ENCODE peak calls at places on chromosomes 16 and 17, in seven cellular contexts. One of them, this sample, is unnamed.

GRCh38 chr17:81394377-81394747 is 895 bp upstream of the BAHCC1 start:
- DNase-seq in GM13976: no peak
- DNase-seq in Kasumi-1: peak; percentile 68
- DNase-seq in PC-9: no peak
- DNase-seq in tibial artery: no peak
- DNase-seq in NCI-H2081: no peak
- DNase-seq in cardiac muscle cell: no peak
- DNase-seq in this sample: no peak

GRCh38 chr16:12366313-12366712 is 389.8 kb downstream of the SNX29 start:
- DNase-seq in PC-9: no peak
- DNase-seq in NCI-H2081: no peak
- DNase-seq in GM13976: no peak
- DNase-seq in tibial artery: no peak
- DNase-seq in Kasumi-1: no peak
- DNase-seq in cardiac muscle cell: no peak
- DNase-seq in this sample: no peak

GRCh38 chr17:83079340-83079747 is at the start of gene METRNL:
- DNase-seq in Kasumi-1: peak; percentile 60
- DNase-seq in tibial artery: peak; percentile 72
- DNase-seq in cardiac muscle cell: peak; percentile 79
- DNase-seq in PC-9: peak; percentile 74
- DNase-seq in GM13976: peak; percentile 97
- DNase-seq in NCI-H2081: no peak
- DNase-seq in this sample: peak; percentile 66

GRCh38 chr16:74758801-74759200 is 15.8 kb downstream of the FA2H start:
- DNase-seq in tibial artery: no peak
- DNase-seq in cardiac muscle cell: no peak
- DNase-seq in Kasumi-1: no peak
- DNase-seq in PC-9: no peak
- DNase-seq in NCI-H2081: no peak
- DNase-seq in GM13976: no peak
- DNase-seq in this sample: no peak

GRCh38 chr17:12637015-12637414 is 28.7 kb upstream of the MYOCD start:
- DNase-seq in Kasumi-1: no peak
- DNase-seq in GM13976: no peak
- DNase-seq in NCI-H2081: no peak
- DNase-seq in PC-9: no peak
- DNase-seq in cardiac muscle cell: peak; percentile 87
- DNase-seq in tibial artery: no peak
- DNase-seq in this sample: no peak

GRCh38 chr17:40827746-40828453 is 5.5 kb upstream of the KRT10 start:
- DNase-seq in Kasumi-1: no peak
- DNase-seq in tibial artery: peak; percentile 43
- DNase-seq in cardiac muscle cell: peak; percentile 35
- DNase-seq in PC-9: no peak
- DNase-seq in GM13976: no peak
- DNase-seq in NCI-H2081: no peak
- DNase-seq in this sample: no peak

GRCh38 chr17:75691371-75692290 is 24.5 kb downstream of the SAP30BP start:
- DNase-seq in GM13976: no peak
- DNase-seq in PC-9: no peak
- DNase-seq in cardiac muscle cell: peak; percentile 16
- DNase-seq in NCI-H2081: no peak
- DNase-seq in Kasumi-1: peak; percentile 73
- DNase-seq in tibial artery: no peak
- DNase-seq in this sample: no peak

GRCh38 chr17:32917842-32918241 is 10.1 kb upstream of the TMEM98 start:
- DNase-seq in GM13976: no peak
- DNase-seq in tibial artery: no peak
- DNase-seq in NCI-H2081: no peak
- DNase-seq in cardiac muscle cell: no peak
- DNase-seq in PC-9: no peak
- DNase-seq in Kasumi-1: no peak
- DNase-seq in this sample: no peak

GRCh38 chr16:49857423-49858181 is 1.7 kb upstream of the ZNF423 start:
- DNase-seq in GM13976: peak; percentile 83
- DNase-seq in NCI-H2081: peak; percentile 2
- DNase-seq in Kasumi-1: peak; percentile 60
- DNase-seq in cardiac muscle cell: peak; percentile 75
- DNase-seq in PC-9: peak; percentile 12
- DNase-seq in tibial artery: peak; percentile 42
- DNase-seq in this sample: peak; percentile 66

GRCh38 chr16:24471616-24472015 is 67.8 kb upstream of the RBBP6 start:
- DNase-seq in PC-9: no peak
- DNase-seq in GM13976: no peak
- DNase-seq in tibial artery: no peak
- DNase-seq in Kasumi-1: peak; percentile 9
- DNase-seq in cardiac muscle cell: no peak
- DNase-seq in NCI-H2081: no peak
- DNase-seq in this sample: no peak

GRCh38 chr16:24272379-24272778 is 16.2 kb downstream of the CACNG3 start:
- DNase-seq in Kasumi-1: no peak
- DNase-seq in cardiac muscle cell: no peak
- DNase-seq in GM13976: no peak
- DNase-seq in PC-9: no peak
- DNase-seq in tibial artery: no peak
- DNase-seq in NCI-H2081: no peak
- DNase-seq in this sample: no peak

GRCh38 chr17:8673621-8674020 is 43.1 kb upstream of the MYH10 start:
- DNase-seq in Kasumi-1: no peak
- DNase-seq in PC-9: no peak
- DNase-seq in NCI-H2081: no peak
- DNase-seq in tibial artery: peak; percentile 41
- DNase-seq in cardiac muscle cell: peak; percentile 96
- DNase-seq in GM13976: no peak
- DNase-seq in this sample: no peak

GRCh38 chr16:88004391-88004790 is 53.2 kb downstream of the BANP start:
- DNase-seq in Kasumi-1: no peak
- DNase-seq in PC-9: no peak
- DNase-seq in NCI-H2081: no peak
- DNase-seq in GM13976: no peak
- DNase-seq in tibial artery: no peak
- DNase-seq in cardiac muscle cell: no peak
- DNase-seq in this sample: no peak

GRCh38 chr17:30234954-30235353 is 543 bp downstream of the SLC6A4 start:
- DNase-seq in cardiac muscle cell: no peak
- DNase-seq in GM13976: peak; percentile 72
- DNase-seq in NCI-H2081: no peak
- DNase-seq in PC-9: no peak
- DNase-seq in Kasumi-1: no peak
- DNase-seq in tibial artery: no peak
- DNase-seq in this sample: no peak

GRCh38 chr17:43946766-43947165 is 4.5 kb upstream of the PPY start:
- DNase-seq in tibial artery: no peak
- DNase-seq in Kasumi-1: no peak
- DNase-seq in cardiac muscle cell: no peak
- DNase-seq in GM13976: no peak
- DNase-seq in PC-9: no peak
- DNase-seq in NCI-H2081: no peak
- DNase-seq in this sample: no peak

GRCh38 chr16:31537362-31537921 is 9.7 kb downstream of the AHSP start:
- DNase-seq in cardiac muscle cell: peak; percentile 9
- DNase-seq in Kasumi-1: no peak
- DNase-seq in tibial artery: no peak
- DNase-seq in NCI-H2081: no peak
- DNase-seq in PC-9: no peak
- DNase-seq in GM13976: no peak
- DNase-seq in this sample: no peak

GRCh38 chr16:4664538-4665418 is 28.6 kb upstream of the NUDT16L1 start:
- DNase-seq in tibial artery: no peak
- DNase-seq in cardiac muscle cell: no peak
- DNase-seq in Kasumi-1: peak; percentile 40
- DNase-seq in GM13976: peak; percentile 75
- DNase-seq in PC-9: peak; percentile 73
- DNase-seq in NCI-H2081: no peak
- DNase-seq in this sample: no peak

GRCh38 chr16:24013733-24014645 is 178.2 kb downstream of the PRKCB start:
- DNase-seq in tibial artery: no peak
- DNase-seq in GM13976: peak; percentile 82
- DNase-seq in NCI-H2081: peak; percentile 18
- DNase-seq in PC-9: no peak
- DNase-seq in cardiac muscle cell: no peak
- DNase-seq in Kasumi-1: peak; percentile 38
- DNase-seq in this sample: no peak

GRCh38 chr16:58085171-58085570 is 44.0 kb downstream of the CFAP20 start:
- DNase-seq in tibial artery: no peak
- DNase-seq in PC-9: no peak
- DNase-seq in cardiac muscle cell: no peak
- DNase-seq in GM13976: no peak
- DNase-seq in Kasumi-1: no peak
- DNase-seq in NCI-H2081: no peak
- DNase-seq in this sample: no peak

This sample was measured in neuronal stem cell.